ENCODE peak calls at places on chromosome 15, in seven cellular contexts. M, O, L, V, J, T and P are unnamed samples.

GRCh38 chr15:34348735-34349300 is 5.7 kb downstream of the NUTM1 start:
- DNase-seq in O (no peak), J (no peak), L (no peak), M (no peak), T (no peak), V (no peak), P (no peak)

GRCh38 chr15:38991126-38991525 is 426.5 kb upstream of the RASGRP1 start:
- DNase-seq in V (no peak), M (peak), T (peak), L (peak), O (peak), J (no peak), P (peak)

GRCh38 chr15:70504305-70504951 is 258.9 kb downstream of the UACA start:
- DNase-seq in T (no peak), O (peak), L (peak), M (peak), J (no peak), V (peak), P (peak)

GRCh38 chr15:48602358-48603122 is 43.0 kb downstream of the FBN1 start:
- DNase-seq in M (peak), T (no peak), O (peak), L (peak), V (no peak), J (peak), P (peak)

GRCh38 chr15:33067456-33067855 is 127.1 kb downstream of the FMN1 start:
- DNase-seq in L (no peak), J (no peak), T (no peak), V (no peak), M (no peak), O (peak), P (peak)

GRCh38 chr15:89514596-89515406 is 18.4 kb upstream of the RHCG start:
- DNase-seq in O (no peak), J (no peak), L (no peak), M (peak), V (no peak), T (no peak), P (no peak)

GRCh38 chr15:36126194-36126593 is 453.2 kb upstream of the CDIN1 start:
- DNase-seq in L (no peak), J (no peak), T (no peak), M (no peak), O (no peak), V (no peak), P (no peak)

GRCh38 chr15:32721594-32721993 is 3.8 kb downstream of the GREM1 start:
- DNase-seq in V (no peak), J (no peak), M (peak), O (peak), L (no peak), T (no peak), P (peak)

GRCh38 chr15:71658827-71659729 is 151.3 kb upstream of the NR2E3 start:
- DNase-seq in L (peak), M (no peak), O (no peak), V (no peak), J (no peak), T (no peak), P (no peak)

GRCh38 chr15:96146711-96147110 is 183.8 kb upstream of the NR2F2 start:
- DNase-seq in M (no peak), V (no peak), T (no peak), J (no peak), L (no peak), O (peak), P (no peak)

GRCh38 chr15:95341686-95342085 is 988.8 kb upstream of the NR2F2 start:
- DNase-seq in L (no peak), V (no peak), M (no peak), T (no peak), O (no peak), J (no peak), P (no peak)

GRCh38 chr15:27889258-27889657 is 209.9 kb downstream of the OCA2 start:
- DNase-seq in O (no peak), T (no peak), J (no peak), V (no peak), L (no peak), M (no peak), P (no peak)

GRCh38 chr15:58608129-58608590 is 141.3 kb downstream of the ADAM10 start:
- DNase-seq in L (peak), J (no peak), M (peak), V (no peak), O (peak), T (no peak), P (peak)

GRCh38 chr15:32878849-32879795 is 161.3 kb downstream of the GREM1 start:
- DNase-seq in O (no peak), M (no peak), J (no peak), V (no peak), T (no peak), L (peak), P (no peak)

GRCh38 chr15:75749820-75750219 is 37.2 kb upstream of the CSPG4 start:
- DNase-seq in M (no peak), J (no peak), O (no peak), T (no peak), V (no peak), L (no peak), P (no peak)

GRCh38 chr15:71230303-71230702 is 115.0 kb downstream of the THSD4 start:
- DNase-seq in J (no peak), V (no peak), M (no peak), T (no peak), L (no peak), O (no peak), P (no peak)

GRCh38 chr15:95669146-95669922 is 661.2 kb upstream of the NR2F2 start:
- DNase-seq in T (peak), V (no peak), L (peak), J (no peak), M (peak), O (no peak), P (peak)

GRCh38 chr15:89143503-89144162 is 55.4 kb downstream of the ABHD2 start:
- DNase-seq in T (no peak), L (peak), V (no peak), J (no peak), M (peak), O (peak), P (peak)

GRCh38 chr15:68052431-68052830 is 1.7 kb upstream of the PIAS1 start:
- DNase-seq in J (no peak), O (no peak), L (no peak), V (no peak), T (no peak), M (no peak), P (no peak)

GRCh38 chr15:40927497-40928346 is 1.4 kb upstream of the DLL4 start:
- DNase-seq in O (no peak), V (peak), T (no peak), L (no peak), M (no peak), J (no peak), P (no peak)

GRCh38 chr15:91694829-91695205 is 158.7 kb upstream of the SLCO3A1 start:
- DNase-seq in T (no peak), J (no peak), L (peak), V (peak), O (peak), M (peak), P (peak)

GRCh38 chr15:65836665-65837064 is 32.6 kb upstream of the RAB11A start:
- DNase-seq in J (no peak), L (no peak), V (no peak), M (no peak), O (no peak), T (no peak), P (no peak)

GRCh38 chr15:33636234-33636633 is 325.5 kb downstream of the RYR3 start:
- DNase-seq in L (no peak), V (no peak), O (no peak), J (no peak), T (no peak), M (no peak), P (no peak)

GRCh38 chr15:47975422-47975821 is 145.4 kb upstream of the SLC24A5 start:
- DNase-seq in T (peak), V (no peak), L (no peak), O (no peak), J (no peak), M (no peak), P (no peak)

GRCh38 chr15:66760968-66761722 is 59.1 kb downstream of the SMAD6 start:
- DNase-seq in T (no peak), V (no peak), L (peak), J (no peak), M (peak), O (no peak), P (peak)

GRCh38 chr15:72315706-72316370 is 4.1 kb downstream of the CELF6 start:
- DNase-seq in L (peak), J (no peak), V (no peak), O (no peak), T (no peak), M (no peak), P (no peak)

DNA sequence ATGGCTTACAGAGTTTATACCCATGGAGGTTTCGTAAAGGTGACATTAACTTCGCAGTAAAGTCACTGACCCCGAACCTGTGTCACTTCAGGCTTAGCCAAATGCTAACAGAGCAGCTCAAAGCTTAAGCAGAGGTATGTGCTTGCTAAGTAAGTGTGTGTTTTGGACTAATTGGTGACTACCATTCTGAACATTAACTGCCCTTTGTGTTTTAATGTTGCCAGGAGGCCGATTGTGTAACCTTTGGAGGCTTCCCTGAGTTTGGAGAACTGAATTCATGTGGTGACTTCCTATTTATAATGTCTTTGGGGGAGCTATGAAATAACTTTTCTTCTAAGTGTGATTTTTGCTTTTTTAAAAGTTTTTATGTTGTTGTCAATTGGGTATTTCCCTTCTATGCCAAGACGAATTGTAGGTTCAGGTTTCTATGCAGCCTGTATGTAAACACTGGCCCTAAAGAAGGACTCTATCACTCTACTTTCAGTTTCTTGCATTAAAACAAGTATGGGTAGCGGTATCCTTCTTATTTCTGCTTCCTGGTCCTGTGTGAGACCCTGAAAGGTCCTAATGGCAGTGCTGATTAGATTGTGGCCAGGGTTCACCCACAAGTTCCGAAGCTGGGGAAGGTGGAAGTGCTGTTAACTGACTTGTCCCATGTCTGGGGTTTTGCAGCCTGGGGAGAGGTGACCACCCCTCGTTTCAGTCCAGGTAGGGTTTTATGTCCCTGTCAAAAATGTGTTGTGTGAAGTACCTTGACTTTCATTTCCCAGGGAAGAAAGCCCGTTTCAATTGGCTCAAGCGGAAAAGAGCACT is 86.3 kb downstream of the IGF1R start:
- DNase-seq in L (peak), J (peak), V (no peak), M (peak), O (no peak), T (no peak), P (no peak)
- H3K4me3 ChIP-seq in L (no peak), J (no peak), V (no peak), M (no peak), O (no peak), T (no peak), P (no peak)

GRCh38 chr15:57537072-57537471 is 54.6 kb upstream of the MYZAP start:
- DNase-seq in J (peak), O (peak), L (peak), V (peak), T (no peak), M (peak), P (peak)
- TF ChIP-seq CTCF in J (no peak), O (no peak), L (peak), V (no peak), T (no peak), M (no peak), P (no peak)

GRCh38 chr15:100457201-100457600 is 71.5 kb downstream of the CERS3 start:
- DNase-seq in V (no peak), L (peak), T (peak), M (peak), O (peak), J (no peak), P (peak)
- H3K4me3 ChIP-seq in V (no peak), L (no peak), T (no peak), M (no peak), O (no peak), J (no peak), P (no peak)

DNA sequence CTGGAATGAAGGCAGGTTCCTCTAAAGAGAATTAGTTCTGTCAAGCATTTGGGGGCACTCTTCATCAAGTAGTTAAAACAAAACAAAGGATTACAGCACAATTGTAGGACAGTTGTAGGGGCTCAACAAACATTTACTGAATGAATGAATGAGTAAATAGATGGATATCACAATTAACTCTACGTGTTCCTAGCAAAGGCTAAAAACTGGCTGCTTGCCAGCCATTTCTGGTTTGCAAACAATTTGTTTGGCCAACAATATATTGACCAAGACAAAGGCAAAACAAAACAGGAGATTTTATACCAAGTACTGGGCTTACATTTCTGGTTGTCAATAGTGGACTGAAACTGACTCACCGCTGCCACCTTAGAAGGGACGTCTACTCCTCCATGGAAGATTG is 116.8 kb downstream of the ZNF280D start:
- DNase-seq in J (no peak), T (no peak), O (no peak), L (no peak), V (no peak), M (no peak), P (no peak)
- TF ChIP-seq CTCF in J (no peak), T (no peak), O (no peak), L (no peak), V (no peak), M (no peak), P (no peak)

GRCh38 chr15:30055604-30056003 is 27.2 kb upstream of the GOLGA8J start:
- DNase-seq in M (no peak), T (no peak), J (no peak), V (no peak), L (no peak), O (no peak), P (no peak)
- H3K4me3 ChIP-seq in M (no peak), T (no peak), J (no peak), V (no peak), L (no peak), O (no peak), P (no peak)

GRCh38 chr15:101642361-101642760 is 9.8 kb downstream of the TM2D3 start:
- DNase-seq in L (no peak), O (no peak), J (no peak), M (peak), V (no peak), T (no peak), P (no peak)
- TF ChIP-seq CTCF in L (peak), O (no peak), J (peak), M (peak), V (no peak), T (peak), P (peak)

DNA sequence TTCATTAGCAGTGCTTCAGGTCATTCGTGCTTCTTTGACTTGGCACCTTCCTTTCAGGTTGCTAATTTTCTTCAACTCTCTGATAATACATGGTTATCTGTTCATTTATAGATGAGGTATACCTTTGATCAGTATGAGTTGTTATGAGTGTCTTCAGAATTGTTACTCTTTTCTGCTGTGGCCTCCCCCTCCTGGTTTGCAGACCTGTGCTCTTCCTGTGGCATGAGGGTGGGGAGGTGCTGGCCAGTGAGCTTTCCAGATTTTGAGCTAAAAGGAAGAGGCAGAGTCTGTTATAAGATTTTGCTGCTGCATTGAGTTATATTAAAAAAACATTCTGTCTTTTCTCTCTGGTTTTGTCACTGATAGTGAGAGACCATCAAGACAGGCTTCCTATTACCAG is 30.8 kb upstream of the GOLGA6L9 start:
- DNase-seq in T (no peak), V (no peak), O (no peak), J (no peak), M (no peak), L (no peak), P (no peak)
- H3K4me3 ChIP-seq in T (no peak), V (no peak), O (no peak), J (no peak), M (no peak), L (no peak), P (no peak)

GRCh38 chr15:69141286-69141701 is 19.1 kb upstream of the GLCE start:
- DNase-seq in O (peak), V (no peak), L (no peak), M (no peak), T (no peak), J (no peak), P (no peak)
- TF ChIP-seq CTCF in O (no peak), V (no peak), L (no peak), M (no peak), T (no peak), J (no peak), P (no peak)

DNA sequence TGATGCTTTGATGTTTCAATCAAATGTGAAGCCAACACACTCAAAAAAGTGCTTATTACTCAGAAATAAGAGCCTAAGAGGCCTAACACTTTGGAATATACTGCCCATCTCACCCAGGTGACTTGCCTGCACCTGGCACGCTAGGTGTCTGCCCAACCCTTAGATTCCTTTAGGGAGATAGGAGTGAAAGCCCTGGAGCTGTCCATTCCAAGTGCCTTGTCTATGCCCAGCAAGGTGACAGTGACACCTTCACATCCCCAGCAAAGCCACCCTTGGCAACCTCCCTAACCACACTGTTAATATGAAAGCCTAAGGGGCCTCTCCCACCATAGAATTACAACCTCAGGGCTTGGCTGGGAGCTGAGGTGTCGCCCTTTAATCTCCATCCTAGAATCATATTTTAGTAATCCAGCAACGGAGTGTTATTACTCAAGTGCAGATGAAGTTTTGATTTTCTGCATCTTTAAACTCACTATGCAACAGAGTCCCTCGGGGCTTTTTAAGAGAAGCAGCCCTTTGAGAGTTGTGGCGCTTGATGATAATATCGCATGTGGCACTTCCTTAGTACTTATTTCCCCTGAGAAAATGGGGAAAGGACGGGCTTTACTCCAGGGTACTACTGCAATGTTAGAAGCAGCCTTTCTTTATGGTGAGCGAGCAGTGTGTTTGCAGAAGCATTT is 24.8 kb downstream of the ATP10A start:
- DNase-seq in J (no peak), M (peak), T (no peak), L (no peak), V (no peak), O (no peak), P (no peak)
- H3K4me3 ChIP-seq in J (no peak), M (no peak), T (no peak), L (no peak), V (no peak), O (no peak), P (no peak)

GRCh38 chr15:80203361-80203885 is 48.6 kb downstream of the CTXND1 start:
- DNase-seq in V (no peak), J (no peak), L (no peak), M (no peak), T (no peak), O (no peak), P (no peak)
- TF ChIP-seq CTCF in V (no peak), J (no peak), L (no peak), M (no peak), T (no peak), O (no peak), P (no peak)